ENCODE peak calls at places on chromosomes 4 and X, in eight cellular contexts. One of them, this sample, is unnamed. For H3K27me3, the result is how much of the 10 kb centered on the place peaks cover.

GRCh38 chr4:23888421-23889319 is 1.2 kb downstream of the PPARGC1A start:
- DNase-seq in SK-N-SH: peak
- DNase-seq in AG04450: peak
- DNase-seq in stomach: no peak
- DNase-seq in left lung: no peak
- DNase-seq in kidney epithelial cell: no peak
- DNase-seq in neural progenitor cell: peak
- DNase-seq in CD4-positive, alpha-beta T cell: no peak
- DNase-seq in this sample: no peak

GRCh38 chr4:52982246-52982950 is 120.3 kb downstream of the RASL11B start:
- DNase-seq in neural progenitor cell: peak
- DNase-seq in AG04450: peak
- DNase-seq in left lung: no peak
- DNase-seq in stomach: no peak
- DNase-seq in kidney epithelial cell: no peak
- DNase-seq in SK-N-SH: peak
- DNase-seq in CD4-positive, alpha-beta T cell: no peak
- DNase-seq in this sample: no peak

GRCh38 chr4:4496604-4497372 is 45.1 kb downstream of the STX18 start:
- DNase-seq in AG04450: no peak
- DNase-seq in stomach: no peak
- DNase-seq in CD4-positive, alpha-beta T cell: no peak
- DNase-seq in kidney epithelial cell: no peak
- DNase-seq in neural progenitor cell: no peak
- DNase-seq in SK-N-SH: no peak
- DNase-seq in left lung: no peak
- DNase-seq in this sample: no peak

GRCh38 chrX:134460005-134460860 is at the start of gene HPRT1:
- DNase-seq in AG04450: peak
- DNase-seq in CD4-positive, alpha-beta T cell: peak
- DNase-seq in kidney epithelial cell: no peak
- DNase-seq in stomach: peak
- DNase-seq in left lung: peak
- DNase-seq in neural progenitor cell: peak
- DNase-seq in SK-N-SH: peak
- DNase-seq in this sample: peak

GRCh38 chrX:40303256-40304077 is 205.7 kb upstream of the BCOR start:
- DNase-seq in CD4-positive, alpha-beta T cell: no peak
- DNase-seq in SK-N-SH: no peak
- DNase-seq in kidney epithelial cell: no peak
- DNase-seq in left lung: no peak
- DNase-seq in stomach: no peak
- DNase-seq in neural progenitor cell: no peak
- DNase-seq in AG04450: no peak
- DNase-seq in this sample: no peak

GRCh38 chr4:78565971-78566372 is 14.4 kb downstream of the ANXA3 start:
- DNase-seq in SK-N-SH: no peak
- DNase-seq in CD4-positive, alpha-beta T cell: no peak
- DNase-seq in left lung: no peak
- DNase-seq in kidney epithelial cell: no peak
- DNase-seq in AG04450: no peak
- DNase-seq in neural progenitor cell: no peak
- DNase-seq in stomach: no peak
- DNase-seq in this sample: peak

GRCh38 chr4:74659576-74660411 is 134.5 kb downstream of the BTC start:
- DNase-seq in SK-N-SH: no peak
- DNase-seq in neural progenitor cell: no peak
- DNase-seq in CD4-positive, alpha-beta T cell: no peak
- DNase-seq in AG04450: peak
- DNase-seq in left lung: no peak
- DNase-seq in kidney epithelial cell: peak
- DNase-seq in stomach: no peak
- DNase-seq in this sample: peak

GRCh38 chrX:149004936-149005335 is 500.2 kb downstream of the IDS start:
- DNase-seq in kidney epithelial cell: no peak
- DNase-seq in left lung: no peak
- DNase-seq in AG04450: no peak
- DNase-seq in neural progenitor cell: peak
- DNase-seq in SK-N-SH: no peak
- DNase-seq in stomach: no peak
- DNase-seq in CD4-positive, alpha-beta T cell: no peak
- DNase-seq in this sample: no peak

GRCh38 chr4:566035-566434 is 10.1 kb downstream of the TMEM271 start:
- DNase-seq in kidney epithelial cell: no peak
- DNase-seq in CD4-positive, alpha-beta T cell: no peak
- DNase-seq in SK-N-SH: no peak
- DNase-seq in AG04450: no peak
- DNase-seq in left lung: no peak
- DNase-seq in neural progenitor cell: no peak
- DNase-seq in stomach: no peak
- DNase-seq in this sample: no peak

GRCh38 chrX:9807355-9808182 is 21.3 kb downstream of the SHROOM2 start:
- DNase-seq in stomach: peak
- DNase-seq in kidney epithelial cell: no peak
- DNase-seq in left lung: no peak
- DNase-seq in AG04450: no peak
- DNase-seq in CD4-positive, alpha-beta T cell: no peak
- DNase-seq in neural progenitor cell: no peak
- DNase-seq in SK-N-SH: no peak
- DNase-seq in this sample: no peak

GRCh38 chr4:156775803-156776202 is 195.8 kb downstream of the PDGFC start:
- DNase-seq in kidney epithelial cell: no peak
- DNase-seq in stomach: no peak
- DNase-seq in AG04450: no peak
- DNase-seq in CD4-positive, alpha-beta T cell: no peak
- DNase-seq in left lung: no peak
- DNase-seq in neural progenitor cell: no peak
- DNase-seq in SK-N-SH: no peak
- DNase-seq in this sample: no peak

GRCh38 chr4:102230194-102230593 is 115.1 kb downstream of the SLC39A8 start:
- DNase-seq in CD4-positive, alpha-beta T cell: no peak
- DNase-seq in stomach: no peak
- DNase-seq in SK-N-SH: no peak
- DNase-seq in left lung: no peak
- DNase-seq in neural progenitor cell: no peak
- DNase-seq in kidney epithelial cell: no peak
- DNase-seq in AG04450: no peak
- DNase-seq in this sample: no peak

GRCh38 chr4:15990570-15991285 is 27.8 kb upstream of the FGFBP2 start:
- DNase-seq in CD4-positive, alpha-beta T cell: no peak
- DNase-seq in stomach: no peak
- DNase-seq in left lung: no peak
- DNase-seq in kidney epithelial cell: no peak
- DNase-seq in AG04450: no peak
- DNase-seq in neural progenitor cell: no peak
- DNase-seq in SK-N-SH: no peak
- DNase-seq in this sample: no peak

GRCh38 chr4:122219356-122219755 is 67.2 kb downstream of the BLTP1 start:
- DNase-seq in AG04450: no peak
- DNase-seq in left lung: no peak
- DNase-seq in CD4-positive, alpha-beta T cell: no peak
- DNase-seq in SK-N-SH: no peak
- DNase-seq in kidney epithelial cell: no peak
- DNase-seq in neural progenitor cell: no peak
- DNase-seq in stomach: no peak
- DNase-seq in this sample: no peak

GRCh38 chr4:18846313-18846712 is 824.8 kb upstream of the LCORL start:
- DNase-seq in kidney epithelial cell: no peak
- DNase-seq in neural progenitor cell: no peak
- DNase-seq in AG04450: no peak
- DNase-seq in stomach: no peak
- DNase-seq in left lung: no peak
- DNase-seq in CD4-positive, alpha-beta T cell: no peak
- DNase-seq in SK-N-SH: no peak
- DNase-seq in this sample: no peak

GRCh38 chr4:78149737-78150136 is 92.6 kb downstream of the FRAS1 start:
- DNase-seq in stomach: no peak
- DNase-seq in neural progenitor cell: no peak
- DNase-seq in SK-N-SH: no peak
- DNase-seq in AG04450: no peak
- DNase-seq in left lung: no peak
- DNase-seq in CD4-positive, alpha-beta T cell: no peak
- DNase-seq in kidney epithelial cell: no peak
- DNase-seq in this sample: no peak

GRCh38 chrX:106999002-106999975 is 723 bp downstream of the MORC4 start:
- DNase-seq in SK-N-SH: peak
- DNase-seq in CD4-positive, alpha-beta T cell: peak
- DNase-seq in left lung: peak
- DNase-seq in stomach: peak
- DNase-seq in kidney epithelial cell: no peak
- DNase-seq in neural progenitor cell: peak
- DNase-seq in AG04450: no peak
- DNase-seq in this sample: peak

GRCh38 chr4:179981161-179981560 is 2262.0 kb upstream of the TENM3 start:
- DNase-seq in CD4-positive, alpha-beta T cell: no peak
- DNase-seq in left lung: no peak
- DNase-seq in stomach: no peak
- DNase-seq in SK-N-SH: no peak
- DNase-seq in AG04450: no peak
- DNase-seq in kidney epithelial cell: no peak
- DNase-seq in neural progenitor cell: no peak
- DNase-seq in this sample: no peak

GRCh38 chr4:87862236-87862635 is 29.5 kb downstream of the MEPE start:
- DNase-seq in stomach: no peak
- DNase-seq in AG04450: no peak
- DNase-seq in neural progenitor cell: no peak
- DNase-seq in CD4-positive, alpha-beta T cell: no peak
- DNase-seq in SK-N-SH: no peak
- DNase-seq in kidney epithelial cell: no peak
- DNase-seq in left lung: no peak
- DNase-seq in this sample: no peak

GRCh38 chr4:8188743-8189550 is 10.1 kb upstream of the SH3TC1 start:
- DNase-seq in kidney epithelial cell: no peak
- DNase-seq in stomach: peak
- DNase-seq in left lung: peak
- DNase-seq in SK-N-SH: no peak
- DNase-seq in neural progenitor cell: no peak
- DNase-seq in AG04450: no peak
- DNase-seq in CD4-positive, alpha-beta T cell: no peak
- DNase-seq in this sample: no peak

GRCh38 chr4:114193625-114194399 is 214.4 kb upstream of the ARSJ start:
- DNase-seq in CD4-positive, alpha-beta T cell: no peak
- DNase-seq in kidney epithelial cell: no peak
- DNase-seq in left lung: no peak
- DNase-seq in stomach: no peak
- DNase-seq in AG04450: no peak
- DNase-seq in neural progenitor cell: no peak
- DNase-seq in SK-N-SH: no peak
- DNase-seq in this sample: no peak

GRCh38 chr4:145909773-145910172 is 28.9 kb downstream of the ZNF827 start:
- DNase-seq in stomach: peak
- DNase-seq in neural progenitor cell: no peak
- DNase-seq in CD4-positive, alpha-beta T cell: no peak
- DNase-seq in SK-N-SH: no peak
- DNase-seq in kidney epithelial cell: no peak
- DNase-seq in AG04450: no peak
- DNase-seq in left lung: no peak
- DNase-seq in this sample: peak

GRCh38 chr4:41142946-41143720 is 71.2 kb downstream of the APBB2 start:
- DNase-seq in CD4-positive, alpha-beta T cell: no peak
- DNase-seq in neural progenitor cell: no peak
- DNase-seq in AG04450: peak
- DNase-seq in kidney epithelial cell: peak
- DNase-seq in left lung: no peak
- DNase-seq in stomach: peak
- DNase-seq in SK-N-SH: no peak
- DNase-seq in this sample: peak

DNA sequence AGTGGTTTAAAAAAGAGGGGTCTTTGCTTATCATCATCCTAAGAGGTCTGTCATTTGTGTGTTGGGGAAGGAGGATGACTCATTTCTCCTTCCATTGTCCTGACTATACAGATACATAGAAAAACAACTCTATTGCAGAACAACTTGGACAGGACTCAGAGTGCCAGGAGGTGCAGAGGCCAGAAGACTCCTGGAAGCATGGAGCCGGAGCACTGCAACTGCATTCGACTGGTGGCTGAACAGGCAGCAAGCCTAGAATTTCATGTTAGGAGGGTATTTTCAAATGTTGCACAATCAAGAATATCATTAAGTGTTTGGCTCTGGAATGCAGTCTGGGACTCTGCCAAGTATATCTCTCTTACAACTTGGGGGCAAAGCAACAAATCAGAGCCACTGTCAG is 35.0 kb upstream of the MAML3 start:
- DNase-seq in CD4-positive, alpha-beta T cell: no peak
- DNase-seq in neural progenitor cell: no peak
- DNase-seq in left lung: no peak
- DNase-seq in AG04450: peak
- DNase-seq in SK-N-SH: no peak
- DNase-seq in kidney epithelial cell: peak
- DNase-seq in stomach: no peak
- DNase-seq in this sample: peak
- H3K27me3 ChIP-seq in CD4-positive, alpha-beta T cell: under half
- H3K27me3 ChIP-seq in neural progenitor cell: under half
- H3K27me3 ChIP-seq in left lung: under half
- H3K27me3 ChIP-seq in AG04450: under half
- H3K27me3 ChIP-seq in SK-N-SH: under half
- H3K27me3 ChIP-seq in kidney epithelial cell: under half
- H3K27me3 ChIP-seq in stomach: under half
- H3K27me3 ChIP-seq in this sample: under half

GRCh38 chrX:47723689-47724088 is 64.7 kb upstream of the UXT start:
- DNase-seq in left lung: no peak
- DNase-seq in stomach: no peak
- DNase-seq in CD4-positive, alpha-beta T cell: no peak
- DNase-seq in kidney epithelial cell: no peak
- DNase-seq in neural progenitor cell: peak
- DNase-seq in AG04450: no peak
- DNase-seq in SK-N-SH: no peak
- DNase-seq in this sample: no peak
- TF ChIP-seq CTCF in left lung: no peak
- TF ChIP-seq CTCF in stomach: no peak
- TF ChIP-seq CTCF in CD4-positive, alpha-beta T cell: no peak
- TF ChIP-seq CTCF in kidney epithelial cell: no peak
- TF ChIP-seq CTCF in neural progenitor cell: peak
- TF ChIP-seq CTCF in AG04450: no peak
- TF ChIP-seq CTCF in SK-N-SH: peak
- TF ChIP-seq CTCF in this sample: no peak

DNA sequence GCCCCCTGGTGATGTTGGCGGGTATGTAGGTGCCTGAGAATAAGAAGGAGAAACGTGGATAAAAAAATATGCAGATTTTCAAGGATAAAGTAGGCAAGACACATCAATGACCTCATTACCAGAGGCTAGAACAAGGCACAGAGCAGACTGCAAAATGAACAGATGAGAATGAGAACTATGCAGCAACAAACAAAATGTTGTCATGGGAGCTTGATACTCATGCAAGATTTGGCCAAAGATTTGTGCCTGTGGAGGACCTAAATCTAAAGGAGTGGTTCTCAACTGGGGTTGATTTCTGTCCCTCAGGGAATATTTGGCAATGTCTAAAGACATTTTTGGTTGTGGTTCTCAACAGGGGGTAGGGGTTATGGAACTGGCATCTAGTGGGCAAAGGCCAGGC is 177.3 kb downstream of the FRMPD4 start:
- DNase-seq in CD4-positive, alpha-beta T cell: no peak
- DNase-seq in SK-N-SH: no peak
- DNase-seq in kidney epithelial cell: no peak
- DNase-seq in AG04450: no peak
- DNase-seq in neural progenitor cell: no peak
- DNase-seq in left lung: no peak
- DNase-seq in stomach: no peak
- DNase-seq in this sample: no peak
- H3K27me3 ChIP-seq in CD4-positive, alpha-beta T cell: under half
- H3K27me3 ChIP-seq in SK-N-SH: under half
- H3K27me3 ChIP-seq in kidney epithelial cell: under half
- H3K27me3 ChIP-seq in AG04450: under half
- H3K27me3 ChIP-seq in neural progenitor cell: under half
- H3K27me3 ChIP-seq in left lung: under half
- H3K27me3 ChIP-seq in stomach: under half
- H3K27me3 ChIP-seq in this sample: under half

GRCh38 chrX:119145241-119145653 is 17.6 kb upstream of the KIAA1210 start:
- DNase-seq in AG04450: no peak
- DNase-seq in SK-N-SH: no peak
- DNase-seq in kidney epithelial cell: no peak
- DNase-seq in neural progenitor cell: peak
- DNase-seq in left lung: no peak
- DNase-seq in CD4-positive, alpha-beta T cell: no peak
- DNase-seq in stomach: no peak
- DNase-seq in this sample: peak
- TF ChIP-seq CTCF in AG04450: peak
- TF ChIP-seq CTCF in SK-N-SH: peak
- TF ChIP-seq CTCF in kidney epithelial cell: peak
- TF ChIP-seq CTCF in neural progenitor cell: peak
- TF ChIP-seq CTCF in left lung: no peak
- TF ChIP-seq CTCF in CD4-positive, alpha-beta T cell: no peak
- TF ChIP-seq CTCF in stomach: no peak
- TF ChIP-seq CTCF in this sample: peak